ENCODE peak calls at places on chromosomes 3 and 15, in six cellular contexts. C, F, G, I, U and E are unnamed samples.

GRCh38 chr15:59166156-59166555 is 40.5 kb upstream of the LDHAL6B start:
- DNase-seq in C (no peak), F (no peak), G (no peak), I (no peak), U (no peak), E (no peak)

GRCh38 chr3:183584246-183584913 is 28.9 kb upstream of the KLHL6 start:
- DNase-seq in C (no peak), F (peak), G (no peak), I (no peak), U (no peak), E (no peak)

GRCh38 chr3:129441782-129442181 is 1.8 kb downstream of the IFT122 start:
- DNase-seq in C (no peak), F (no peak), G (no peak), I (no peak), U (peak), E (peak)

GRCh38 chr15:58458076-58458475 is 26.3 kb downstream of the LIPC start:
- DNase-seq in C (no peak), F (no peak), G (no peak), I (no peak), U (peak), E (no peak)

GRCh38 chr15:39153718-39154117 is 427.2 kb upstream of the THBS1 start:
- DNase-seq in C (no peak), F (no peak), G (no peak), I (no peak), U (no peak), E (no peak)

GRCh38 chr3:139538733-139539132 is 809 bp downstream of the RBP1 start:
- DNase-seq in C (no peak), F (peak), G (no peak), I (no peak), U (no peak), E (no peak)

GRCh38 chr3:2303567-2303966 is 204.9 kb downstream of the CNTN4 start:
- DNase-seq in C (no peak), F (peak), G (no peak), I (no peak), U (no peak), E (no peak)

GRCh38 chr15:85752591-85752990 is 42.1 kb downstream of the KLHL25 start:
- DNase-seq in C (no peak), F (no peak), G (no peak), I (no peak), U (no peak), E (no peak)

GRCh38 chr3:194259982-194260856 is 90.9 kb downstream of the CPN2 start:
- DNase-seq in C (peak), F (no peak), G (no peak), I (no peak), U (no peak), E (peak)

GRCh38 chr3:172181936-172182708 is 142.7 kb downstream of the FNDC3B start:
- DNase-seq in C (no peak), F (no peak), G (no peak), I (no peak), U (no peak), E (no peak)

GRCh38 chr15:70559840-70560239 is 203.5 kb downstream of the UACA start:
- DNase-seq in C (no peak), F (no peak), G (no peak), I (no peak), U (no peak), E (no peak)

GRCh38 chr3:172622156-172622555 is 88.7 kb downstream of the NCEH1 start:
- DNase-seq in C (no peak), F (no peak), G (no peak), I (no peak), U (no peak), E (no peak)

GRCh38 chr3:69240651-69241578 is 118.5 kb upstream of the LMOD3 start:
- DNase-seq in C (no peak), F (no peak), G (no peak), I (peak), U (no peak), E (no peak)

GRCh38 chr3:51269466-51269865 is 115.6 kb upstream of the MANF start:
- DNase-seq in C (no peak), F (no peak), G (no peak), I (no peak), U (no peak), E (no peak)
- TF ChIP-seq CTCF in C (no peak), F (peak), G (no peak), I (peak), U (no peak), E (no peak)

GRCh38 chr3:196636369-196637349 is 2.8 kb upstream of the NRROS start:
- DNase-seq in C (no peak), F (no peak), G (no peak), I (no peak), U (peak), E (no peak)
- H3K4me3 ChIP-seq in C (no peak), F (no peak), G (peak), I (no peak), U (no peak), E (no peak)

DNA sequence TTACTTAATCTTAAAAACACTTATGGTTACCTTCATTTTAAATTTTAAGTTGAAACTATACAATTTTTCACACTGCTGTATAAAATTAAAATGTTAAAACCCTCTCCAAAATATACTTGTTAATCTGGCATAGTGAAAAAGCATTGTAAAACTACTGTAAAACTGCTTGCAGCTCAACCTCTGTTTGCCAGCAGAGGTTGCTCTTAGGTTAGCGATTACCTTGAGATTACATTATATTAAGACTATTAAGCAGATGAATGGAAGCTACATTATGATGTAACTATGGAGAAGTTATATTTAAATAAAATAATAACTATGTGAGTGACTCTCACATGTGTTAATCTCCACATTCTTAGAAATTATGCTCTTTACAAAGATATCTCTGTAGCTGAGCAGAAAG is 143.6 kb upstream of the SLITRK3 start:
- DNase-seq in C (no peak), F (no peak), G (no peak), I (no peak), U (no peak), E (peak)
- TF ChIP-seq CTCF in C (no peak), F (no peak), G (peak), I (no peak), U (no peak), E (peak)

GRCh38 chr3:127286571-127287140 is 1.2 kb downstream of the PRR20G start:
- DNase-seq in C (no peak), F (no peak), G (no peak), I (no peak), U (no peak), E (no peak)
- H3K4me3 ChIP-seq in C (no peak), F (no peak), G (peak), I (no peak), U (no peak), E (no peak)

GRCh38 chr3:196409409-196409808 is 22.8 kb downstream of the UBXN7 start:
- DNase-seq in C (no peak), F (no peak), G (no peak), I (no peak), U (no peak), E (no peak)
- TF ChIP-seq CTCF in C (no peak), F (no peak), G (no peak), I (no peak), U (no peak), E (no peak)